ENCODE peak calls at places on chromosomes 16 and 17, in eight cellular contexts. E, F, K, V, C, D, H and X are unnamed samples.

GRCh38 chr17:68200689-68201424 is 47.0 kb upstream of the AMZ2 start:
- DNase-seq in F (peak), D (peak), K (peak), V (no peak), C (peak), H (peak), E (peak), X (peak)

GRCh38 chr17:7885357-7886226 is 3.0 kb upstream of the CHD3 start:
- DNase-seq in H (peak), F (peak), D (peak), K (peak), E (peak), V (no peak), C (peak), X (peak)

GRCh38 chr16:70803354-70803753 is 2.4 kb upstream of the VAC14 start:
- DNase-seq in K (no peak), F (no peak), V (no peak), H (no peak), C (no peak), D (no peak), E (no peak), X (no peak)

GRCh38 chr16:78686601-78687000 is 587.1 kb downstream of the WWOX start:
- DNase-seq in F (no peak), C (no peak), K (no peak), V (no peak), E (no peak), H (no peak), D (no peak), X (no peak)

GRCh38 chr16:86712158-86713009 is 134.0 kb downstream of the FOXL1 start:
- DNase-seq in C (no peak), D (no peak), K (no peak), H (no peak), E (no peak), V (no peak), F (no peak), X (no peak)

GRCh38 chr17:72408122-72408382 is 287.2 kb downstream of the SOX9 start:
- DNase-seq in H (no peak), K (no peak), E (no peak), C (no peak), V (no peak), F (no peak), D (no peak), X (no peak)

GRCh38 chr16:79169239-79169638 is 431.3 kb downstream of the MAF start:
- DNase-seq in D (no peak), E (no peak), F (no peak), K (no peak), H (no peak), V (no peak), C (no peak), X (no peak)

GRCh38 chr17:75428775-75429469 is 23.4 kb upstream of the GRB2 start:
- DNase-seq in V (no peak), C (peak), K (no peak), D (no peak), H (peak), E (no peak), F (no peak), X (no peak)

GRCh38 chr17:31581022-31581483 is 189.6 kb downstream of the RAB11FIP4 start:
- DNase-seq in H (no peak), K (peak), D (peak), C (peak), E (no peak), V (no peak), F (peak), X (peak)

GRCh38 chr16:57824880-57825279 is 22.6 kb upstream of the KIFC3 start:
- DNase-seq in V (no peak), D (no peak), H (no peak), C (no peak), F (no peak), K (no peak), E (no peak), X (peak)

GRCh38 chr17:77666881-77667395 is 291.6 kb upstream of the TNRC6C start:
- DNase-seq in H (no peak), C (no peak), D (no peak), E (no peak), V (no peak), F (no peak), K (no peak), X (no peak)

GRCh38 chr16:13041646-13042045 is 140.2 kb downstream of the SHISA9 start:
- DNase-seq in F (no peak), V (no peak), H (no peak), D (no peak), E (no peak), C (no peak), K (no peak), X (no peak)

GRCh38 chr17:17387461-17388362 is 84.5 kb downstream of the NT5M start:
- DNase-seq in C (no peak), F (no peak), K (no peak), E (peak), D (no peak), V (no peak), H (peak), X (peak)

GRCh38 chr16:78709137-78709871 is 609.9 kb downstream of the WWOX start:
- DNase-seq in H (no peak), E (no peak), V (no peak), D (no peak), K (no peak), F (no peak), C (no peak), X (no peak)

GRCh38 chr17:78041401-78042179 is 83.1 kb downstream of the TNRC6C start:
- DNase-seq in E (no peak), K (no peak), F (no peak), V (no peak), C (no peak), H (no peak), D (no peak), X (no peak)

GRCh38 chr17:45294506-45294905 is 22.3 kb downstream of the MAP3K14 start:
- DNase-seq in H (no peak), K (peak), C (peak), F (peak), E (no peak), V (no peak), D (no peak), X (peak)

GRCh38 chr16:57614546-57615343 is 13.7 kb upstream of the ADGRG1 start:
- DNase-seq in K (no peak), V (no peak), D (no peak), E (peak), C (no peak), H (no peak), F (no peak), X (no peak)

DNA sequence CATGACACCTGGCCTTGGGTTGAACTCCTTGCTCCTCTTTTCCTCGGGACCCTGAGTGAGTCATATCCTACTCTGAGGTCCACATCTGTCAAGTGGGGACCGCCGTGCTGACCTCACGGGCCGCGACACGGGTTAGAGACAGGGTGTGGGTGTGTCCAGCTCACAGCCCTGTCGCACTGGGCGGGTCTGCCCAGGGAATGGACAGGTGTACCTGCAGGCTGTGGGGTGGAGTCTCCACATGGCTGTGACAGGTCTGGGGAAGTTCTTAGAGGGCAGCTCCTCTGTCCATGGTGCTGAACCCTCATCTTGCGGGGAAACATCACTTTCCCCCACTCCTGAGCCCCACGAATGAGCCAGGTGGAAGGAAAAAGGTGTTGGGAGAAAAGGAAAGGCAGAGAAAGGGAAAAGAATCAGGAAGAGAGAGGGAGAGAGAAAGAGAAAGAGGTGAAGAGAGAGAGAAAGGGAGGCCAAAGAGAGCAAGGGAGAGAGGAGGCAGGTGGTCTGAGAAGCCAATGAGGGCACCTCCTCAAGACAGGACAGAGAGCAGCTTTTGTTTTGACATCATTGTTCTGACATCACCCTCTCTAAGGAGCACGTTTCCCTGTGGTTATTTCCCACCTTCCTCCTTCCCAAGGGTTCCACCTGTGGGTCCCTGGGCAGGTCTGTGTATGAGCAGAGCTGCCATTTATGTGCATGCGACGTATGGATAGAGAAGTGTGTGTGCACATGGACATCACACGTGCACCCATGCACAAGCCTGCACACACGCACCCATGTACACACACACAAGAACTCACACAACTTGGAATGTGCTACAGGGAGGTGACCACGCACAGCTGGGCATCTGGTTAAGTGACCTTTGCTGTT is 32.6 kb upstream of the CBFA2T3 start:
- DNase-seq in F (no peak), V (no peak), K (no peak), D (no peak), C (no peak), H (no peak), E (no peak), X (no peak)
- H3K27ac ChIP-seq in F (no peak), V (no peak), K (no peak), D (no peak), C (no peak), H (no peak), E (no peak), X (no peak)

DNA sequence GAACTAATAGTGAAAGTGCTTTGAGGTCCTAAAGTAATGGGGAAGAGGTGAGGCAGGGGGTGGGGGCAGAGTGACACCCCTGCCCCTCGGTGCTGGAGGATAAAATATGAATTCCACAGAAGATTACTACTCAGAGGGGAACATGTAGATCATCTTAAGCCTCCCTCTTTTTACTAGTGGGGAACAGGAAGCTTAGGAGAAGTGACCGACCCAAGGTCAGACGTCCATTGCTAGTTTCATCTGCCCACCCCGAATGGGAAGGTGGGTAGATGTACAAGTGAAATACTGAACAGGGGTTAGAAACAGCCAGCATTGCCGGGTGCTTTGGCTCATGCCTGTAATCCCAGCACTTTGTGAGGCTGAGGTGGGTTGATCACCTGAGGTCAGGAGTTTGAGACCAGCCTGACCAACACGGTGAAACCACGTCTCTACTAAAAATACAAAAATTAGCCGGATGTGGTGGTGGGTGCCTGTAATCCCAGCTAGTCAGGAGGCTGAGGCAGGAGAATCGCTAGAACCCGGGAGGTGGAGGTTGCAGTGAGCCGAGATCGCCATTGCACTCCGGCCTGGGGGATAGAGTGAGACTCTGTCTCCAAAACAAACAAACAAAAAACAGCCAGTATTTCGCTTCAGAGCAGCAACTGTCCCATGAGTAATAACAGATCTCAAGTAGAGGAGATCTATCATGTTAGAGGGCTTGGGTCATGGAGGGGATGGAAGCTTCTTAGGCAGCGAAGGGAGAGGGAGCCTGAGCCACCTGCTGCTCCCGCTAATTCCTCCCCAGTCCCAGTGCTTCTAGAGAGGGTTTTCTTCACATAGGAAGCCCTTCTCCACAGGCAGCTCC is 1.2 kb upstream of the NR1D1 start:
- DNase-seq in D (no peak), C (no peak), V (no peak), K (peak), F (no peak), E (no peak), H (no peak), X (no peak)
- H3K4me3 ChIP-seq in D (peak), C (no peak), V (peak), K (peak), F (no peak), E (peak), H (peak), X (no peak)

GRCh38 chr17:64772845-64773299 is 110.8 kb upstream of the SMURF2 start:
- DNase-seq in C (no peak), H (no peak), E (no peak), D (no peak), F (no peak), K (no peak), V (no peak), X (no peak)

GRCh38 chr17:64775701-64776570 is 113.8 kb upstream of the SMURF2 start:
- DNase-seq in V (no peak), C (no peak), H (no peak), D (no peak), F (no peak), K (no peak), E (peak), X (no peak)

GRCh38 chr17:64774888-64775600 is 112.9 kb upstream of the SMURF2 start:
- DNase-seq in V (no peak), E (no peak), H (no peak), D (no peak), C (no peak), K (no peak), F (no peak), X (no peak)

GRCh38 chr17:64773386-64773835 is 111.3 kb upstream of the SMURF2 start:
- DNase-seq in K (no peak), V (no peak), E (no peak), C (no peak), D (no peak), H (no peak), F (no peak), X (no peak)

GRCh38 chr17:64773836-64774761 is 112.0 kb upstream of the SMURF2 start:
- DNase-seq in F (peak), C (no peak), K (no peak), E (peak), V (no peak), D (peak), H (peak), X (peak)
- TF ChIP-seq CTCF in F (peak), C (no peak), K (peak), E (no peak), V (peak), D (no peak), H (peak), X (no peak)

DNA sequence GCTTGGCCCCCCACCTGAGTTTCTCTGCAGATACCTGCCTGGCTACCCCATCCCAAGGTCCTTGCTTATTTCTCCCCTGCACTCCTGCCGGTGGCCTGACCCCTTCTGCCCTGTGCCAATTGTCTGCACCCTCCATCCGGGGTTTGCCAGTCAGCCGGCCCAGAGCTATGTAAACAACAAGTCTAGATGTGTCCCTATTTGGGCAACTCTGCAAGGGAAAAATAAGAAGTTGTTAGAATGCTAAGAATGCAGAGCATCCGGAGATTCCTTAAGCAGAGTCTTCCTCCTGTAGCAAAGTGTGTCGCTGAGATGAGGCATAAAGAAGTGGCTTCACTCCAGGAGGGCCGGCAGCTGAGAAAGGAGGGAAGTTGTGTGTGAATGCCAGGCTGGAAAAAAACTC is 46.6 kb downstream of the RGS9 start:
- DNase-seq in K (no peak), E (no peak), D (no peak), H (peak), V (no peak), F (peak), C (no peak), X (no peak)
- H3K27ac ChIP-seq in K (no peak), E (no peak), D (no peak), H (peak), V (peak), F (no peak), C (no peak), X (peak)

GRCh38 chr17:65530985-65531507 is 30.4 kb downstream of the AXIN2 start:
- DNase-seq in K (no peak), E (no peak), F (no peak), C (peak), H (no peak), D (no peak), V (no peak), X (no peak)
- H3K4me3 ChIP-seq in K (peak), E (no peak), F (no peak), C (no peak), H (no peak), D (no peak), V (no peak), X (no peak)

GRCh38 chr17:43994272-43995149 is 9.9 kb upstream of the NAGS start:
- DNase-seq in H (peak), E (peak), K (peak), C (peak), V (no peak), F (peak), D (peak), X (peak)
- TF ChIP-seq CTCF in H (peak), E (peak), K (peak), C (peak), V (peak), F (peak), D (peak), X (peak)

GRCh38 chr16:10345629-10346028 is 40.2 kb upstream of the ATF7IP2 start:
- DNase-seq in F (no peak), D (no peak), V (no peak), C (no peak), K (no peak), H (no peak), E (no peak), X (no peak)

GRCh38 chr16:10338426-10338825 is 47.4 kb upstream of the ATF7IP2 start:
- DNase-seq in K (no peak), H (no peak), C (peak), E (no peak), V (no peak), D (no peak), F (no peak), X (no peak)

GRCh38 chr16:10339777-10340752 is 45.8 kb upstream of the ATF7IP2 start:
- DNase-seq in D (no peak), E (no peak), V (no peak), F (no peak), H (no peak), C (no peak), K (no peak), X (no peak)

GRCh38 chr16:10343124-10343760 is 42.6 kb upstream of the ATF7IP2 start:
- DNase-seq in F (no peak), H (no peak), E (no peak), V (no peak), K (no peak), C (no peak), D (no peak), X (no peak)
- H3K27ac ChIP-seq in F (no peak), H (no peak), E (no peak), V (no peak), K (no peak), C (no peak), D (no peak), X (no peak)

GRCh38 chr16:83137894-83138293 is 511.1 kb downstream of the CDH13 start:
- DNase-seq in E (no peak), H (no peak), D (no peak), K (no peak), C (no peak), F (no peak), V (no peak), X (no peak)
- H3K4me3 ChIP-seq in E (no peak), H (no peak), D (peak), K (peak), C (no peak), F (no peak), V (peak), X (no peak)

GRCh38 chr16:30369091-30369937 is 980 bp downstream of the TBC1D10B start:
- DNase-seq in E (peak), H (no peak), C (no peak), K (no peak), V (no peak), F (no peak), D (no peak), X (no peak)

GRCh38 chr16:30371248-30371816 is 1.0 kb upstream of the TBC1D10B start:
- DNase-seq in C (no peak), E (no peak), H (no peak), D (no peak), F (no peak), K (no peak), V (no peak), X (no peak)

GRCh38 chr16:30372037-30372712 is 1.9 kb upstream of the TBC1D10B start:
- DNase-seq in V (no peak), K (no peak), F (no peak), C (no peak), D (no peak), H (no peak), E (no peak), X (no peak)

GRCh38 chr16:30369938-30370443 is 303 bp downstream of the TBC1D10B start:
- DNase-seq in H (no peak), C (no peak), E (no peak), F (no peak), V (no peak), D (no peak), K (no peak), X (no peak)

DNA sequence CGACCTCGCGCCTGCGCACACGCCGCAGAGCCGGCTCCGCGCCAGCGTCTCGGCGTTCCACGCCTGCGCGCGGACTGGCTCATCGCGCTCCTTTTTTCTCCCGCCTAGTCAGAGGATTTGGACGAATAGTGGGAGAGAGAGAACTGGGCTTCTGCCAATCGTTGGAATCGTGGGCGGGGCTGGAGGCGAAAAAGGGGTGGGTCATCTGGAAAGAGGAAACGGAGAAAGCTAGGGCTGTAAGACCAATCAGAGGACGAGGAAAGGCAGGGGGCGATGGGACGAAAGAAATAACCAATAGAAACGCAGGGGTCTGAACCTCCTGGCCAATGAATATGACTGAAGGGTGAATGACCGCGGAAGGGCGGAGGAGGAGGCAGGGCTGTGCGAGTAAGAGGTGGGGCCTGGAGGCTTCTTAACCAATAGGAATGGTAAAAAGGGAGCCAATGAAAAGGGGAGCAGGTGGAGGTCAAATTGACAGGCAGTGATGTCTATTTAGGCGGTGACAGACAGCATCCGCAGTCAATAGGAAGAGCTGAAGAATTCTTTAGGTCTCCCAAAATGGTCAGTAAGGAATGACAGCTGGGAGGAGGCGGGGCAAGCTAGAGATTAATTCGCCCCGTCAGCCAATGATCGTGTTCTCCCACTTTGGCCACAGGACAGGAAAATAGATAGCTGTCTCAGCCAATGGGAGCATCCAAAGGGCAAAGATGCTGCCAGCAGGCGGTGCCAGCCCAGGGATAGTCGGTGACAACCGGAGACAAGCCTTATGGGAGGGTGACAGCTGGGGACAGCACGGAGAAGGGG is at the start of gene TBC1D10B:
- DNase-seq in D (peak), F (peak), V (peak), C (peak), K (peak), H (peak), E (peak), X (peak)
- TF ChIP-seq CTCF in D (peak), F (peak), V (no peak), C (peak), K (peak), H (no peak), E (peak), X (no peak)